ENCODE peak calls at places on chromosomes 6 and 20, in eight cellular contexts. One of them, this sample, is unnamed.

GRCh38 chr20:63132131-63132714 is 83.7 kb downstream of the YTHDF1 start:
- DNase-seq in ovary: no peak
- DNase-seq in Peyer's patch: no peak
- DNase-seq in A549: no peak
- DNase-seq in lung: no peak
- DNase-seq in endodermal cell: peak; percentile 28
- DNase-seq in fibroblast of lung: no peak
- DNase-seq in H1: no peak
- DNase-seq in this sample: no peak

GRCh38 chr6:94130458-94130857 is 711.1 kb upstream of the EPHA7 start:
- DNase-seq in ovary: no peak
- DNase-seq in endodermal cell: peak; percentile 50
- DNase-seq in Peyer's patch: no peak
- DNase-seq in A549: no peak
- DNase-seq in lung: no peak
- DNase-seq in H1: no peak
- DNase-seq in fibroblast of lung: no peak
- DNase-seq in this sample: no peak

GRCh38 chr6:55886185-55886836 is 10.9 kb upstream of the BMP5 start:
- DNase-seq in endodermal cell: no peak
- DNase-seq in lung: no peak
- DNase-seq in ovary: no peak
- DNase-seq in fibroblast of lung: peak; percentile 7
- DNase-seq in A549: no peak
- DNase-seq in H1: no peak
- DNase-seq in Peyer's patch: no peak
- DNase-seq in this sample: peak; percentile 69

GRCh38 chr6:137206562-137206961 is 12.6 kb downstream of the IFNGR1 start:
- DNase-seq in endodermal cell: no peak
- DNase-seq in ovary: no peak
- DNase-seq in lung: no peak
- DNase-seq in H1: no peak
- DNase-seq in fibroblast of lung: no peak
- DNase-seq in Peyer's patch: no peak
- DNase-seq in A549: no peak
- DNase-seq in this sample: no peak

GRCh38 chr6:101294676-101295075 is 98.8 kb upstream of the GRIK2 start:
- DNase-seq in endodermal cell: no peak
- DNase-seq in H1: no peak
- DNase-seq in Peyer's patch: no peak
- DNase-seq in lung: no peak
- DNase-seq in ovary: no peak
- DNase-seq in A549: no peak
- DNase-seq in fibroblast of lung: peak; percentile 59
- DNase-seq in this sample: peak; percentile 26

GRCh38 chr6:134551245-134551960 is 233.5 kb upstream of the SGK1 start:
- DNase-seq in A549: no peak
- DNase-seq in lung: no peak
- DNase-seq in endodermal cell: no peak
- DNase-seq in ovary: no peak
- DNase-seq in fibroblast of lung: peak; percentile 92
- DNase-seq in H1: no peak
- DNase-seq in Peyer's patch: no peak
- DNase-seq in this sample: peak; percentile 4

GRCh38 chr20:40669692-40670091 is 19.3 kb downstream of the MAFB start:
- DNase-seq in Peyer's patch: no peak
- DNase-seq in lung: no peak
- DNase-seq in ovary: no peak
- DNase-seq in endodermal cell: peak; percentile 22
- DNase-seq in A549: no peak
- DNase-seq in H1: no peak
- DNase-seq in fibroblast of lung: no peak
- DNase-seq in this sample: no peak

GRCh38 chr6:140073456-140073855 is 699.0 kb upstream of the CITED2 start:
- DNase-seq in lung: no peak
- DNase-seq in Peyer's patch: no peak
- DNase-seq in endodermal cell: no peak
- DNase-seq in ovary: no peak
- DNase-seq in fibroblast of lung: no peak
- DNase-seq in A549: no peak
- DNase-seq in H1: no peak
- DNase-seq in this sample: peak; percentile 16

GRCh38 chr20:51450221-51450712 is 92.3 kb downstream of the NFATC2 start:
- DNase-seq in lung: no peak
- DNase-seq in H1: no peak
- DNase-seq in endodermal cell: no peak
- DNase-seq in fibroblast of lung: no peak
- DNase-seq in ovary: no peak
- DNase-seq in A549: no peak
- DNase-seq in Peyer's patch: no peak
- DNase-seq in this sample: peak; percentile 53

DNA sequence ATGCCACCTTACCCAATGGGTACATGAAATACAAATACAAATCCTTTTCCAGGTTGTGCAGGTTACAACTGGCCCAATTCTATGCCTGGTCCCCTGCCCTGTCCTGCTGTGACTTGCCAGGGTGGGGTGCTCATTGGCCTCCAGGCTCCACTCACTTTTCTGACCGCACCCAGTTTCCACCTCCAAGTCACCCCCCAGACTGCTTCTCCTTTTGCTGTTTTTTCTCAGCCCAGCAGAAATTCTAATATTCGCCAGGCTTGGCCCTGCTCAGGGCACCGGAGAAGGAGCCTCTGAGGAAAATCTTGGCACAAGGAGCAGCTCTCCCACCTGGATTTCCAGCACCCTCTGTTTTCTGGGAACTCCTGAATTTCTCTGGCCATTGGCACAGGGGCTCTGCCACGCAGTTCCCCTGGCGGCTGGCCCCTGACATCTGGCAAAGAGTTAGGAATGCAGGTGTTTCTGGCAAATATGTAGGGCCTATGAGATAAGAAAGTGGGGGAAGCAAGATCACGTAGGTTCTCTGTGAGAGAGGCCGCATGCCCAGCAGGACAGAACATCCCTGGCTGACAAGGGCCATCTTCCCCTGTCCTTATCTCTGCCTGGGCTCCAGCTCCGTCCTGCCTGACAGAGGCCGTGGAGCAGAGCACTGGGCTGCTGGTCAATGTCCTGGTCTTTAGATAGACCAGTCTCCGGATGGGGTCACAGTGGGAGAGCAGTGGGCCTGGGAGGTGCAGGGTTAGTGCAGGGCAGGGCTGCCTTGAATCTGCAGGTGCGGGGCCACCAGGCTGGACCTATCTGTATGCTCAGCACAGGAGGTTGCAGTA is 2.9 kb upstream of the RAET1E start:
- DNase-seq in H1: no peak
- DNase-seq in ovary: no peak
- DNase-seq in fibroblast of lung: no peak
- DNase-seq in A549: no peak
- DNase-seq in Peyer's patch: no peak
- DNase-seq in lung: no peak
- DNase-seq in endodermal cell: peak; percentile 43
- DNase-seq in this sample: no peak
- H3K9me3 ChIP-seq in H1: no peaks in the 10 kb centered on the region
- H3K9me3 ChIP-seq in ovary: no peaks in the 10 kb centered on the region
- H3K9me3 ChIP-seq in fibroblast of lung: no peaks in the 10 kb centered on the region
- H3K9me3 ChIP-seq in A549: no peaks in the 10 kb centered on the region
- H3K9me3 ChIP-seq in Peyer's patch: no peaks in the 10 kb centered on the region
- H3K9me3 ChIP-seq in lung: no peaks in the 10 kb centered on the region
- H3K9me3 ChIP-seq in endodermal cell: no peaks in the 10 kb centered on the region
- H3K9me3 ChIP-seq in this sample: no peaks in the 10 kb centered on the region

GRCh38 chr6:164243012-164243610 is 828.6 kb downstream of the QKI start:
- DNase-seq in ovary: no peak
- DNase-seq in H1: no peak
- DNase-seq in lung: no peak
- DNase-seq in endodermal cell: no peak
- DNase-seq in fibroblast of lung: no peak
- DNase-seq in Peyer's patch: no peak
- DNase-seq in A549: no peak
- DNase-seq in this sample: no peak

GRCh38 chr6:164247106-164247505 is 832.6 kb downstream of the QKI start:
- DNase-seq in H1: no peak
- DNase-seq in A549: no peak
- DNase-seq in ovary: no peak
- DNase-seq in lung: no peak
- DNase-seq in Peyer's patch: no peak
- DNase-seq in endodermal cell: no peak
- DNase-seq in fibroblast of lung: peak; percentile 69
- DNase-seq in this sample: peak; percentile 29

GRCh38 chr6:164246082-164246481 is 831.6 kb downstream of the QKI start:
- DNase-seq in H1: no peak
- DNase-seq in A549: no peak
- DNase-seq in lung: no peak
- DNase-seq in fibroblast of lung: no peak
- DNase-seq in ovary: no peak
- DNase-seq in Peyer's patch: no peak
- DNase-seq in endodermal cell: no peak
- DNase-seq in this sample: no peak

GRCh38 chr6:164243949-164244348 is 829.4 kb downstream of the QKI start:
- DNase-seq in ovary: no peak
- DNase-seq in Peyer's patch: no peak
- DNase-seq in A549: no peak
- DNase-seq in lung: no peak
- DNase-seq in endodermal cell: no peak
- DNase-seq in fibroblast of lung: no peak
- DNase-seq in H1: no peak
- DNase-seq in this sample: peak; percentile 17
- H3K9me3 ChIP-seq in ovary: no peaks in the 10 kb centered on the region
- H3K9me3 ChIP-seq in Peyer's patch: no peaks in the 10 kb centered on the region
- H3K9me3 ChIP-seq in A549: no peaks in the 10 kb centered on the region
- H3K9me3 ChIP-seq in lung: no peaks in the 10 kb centered on the region
- H3K9me3 ChIP-seq in endodermal cell: no peaks in the 10 kb centered on the region
- H3K9me3 ChIP-seq in fibroblast of lung: no peaks in the 10 kb centered on the region
- H3K9me3 ChIP-seq in H1: no peaks in the 10 kb centered on the region
- H3K9me3 ChIP-seq in this sample: no peaks in the 10 kb centered on the region

DNA sequence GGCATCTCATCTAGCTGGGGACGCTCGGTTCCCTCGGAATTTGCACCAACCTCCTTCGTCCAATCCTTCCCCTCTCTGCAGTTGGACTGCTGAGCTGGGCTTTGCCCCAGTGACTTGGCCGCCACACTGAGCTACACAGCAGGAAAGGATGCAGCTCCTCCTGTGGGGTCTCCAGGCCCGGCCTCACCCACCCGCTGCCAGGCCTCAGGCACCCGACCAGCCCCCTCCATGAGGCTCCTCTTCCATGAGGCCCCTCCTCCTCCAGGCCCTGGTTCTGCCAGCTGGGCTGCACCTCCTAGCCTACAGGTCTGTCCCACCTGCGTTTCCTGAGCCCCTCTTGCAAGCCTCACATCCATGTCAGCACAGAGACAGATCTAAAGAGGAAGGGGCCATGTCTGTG is 369.9 kb downstream of the TAF4 start:
- DNase-seq in A549: no peak
- DNase-seq in lung: no peak
- DNase-seq in fibroblast of lung: no peak
- DNase-seq in Peyer's patch: no peak
- DNase-seq in ovary: no peak
- DNase-seq in H1: no peak
- DNase-seq in endodermal cell: no peak
- DNase-seq in this sample: no peak
- H3K9me3 ChIP-seq in A549: no peaks in the 10 kb centered on the region
- H3K9me3 ChIP-seq in lung: no peaks in the 10 kb centered on the region
- H3K9me3 ChIP-seq in fibroblast of lung: no peaks in the 10 kb centered on the region
- H3K9me3 ChIP-seq in Peyer's patch: no peaks in the 10 kb centered on the region
- H3K9me3 ChIP-seq in ovary: no peaks in the 10 kb centered on the region
- H3K9me3 ChIP-seq in H1: no peaks in the 10 kb centered on the region
- H3K9me3 ChIP-seq in endodermal cell: no peaks in the 10 kb centered on the region
- H3K9me3 ChIP-seq in this sample: no peaks in the 10 kb centered on the region

GRCh38 chr6:10880366-10880765 is 1.5 kb downstream of the GCM2 start:
- DNase-seq in endodermal cell: no peak
- DNase-seq in ovary: no peak
- DNase-seq in lung: no peak
- DNase-seq in H1: no peak
- DNase-seq in fibroblast of lung: no peak
- DNase-seq in A549: no peak
- DNase-seq in Peyer's patch: no peak
- DNase-seq in this sample: peak; percentile 9

GRCh38 chr6:10883312-10884244 is 1.7 kb upstream of the GCM2 start:
- DNase-seq in A549: no peak
- DNase-seq in ovary: no peak
- DNase-seq in Peyer's patch: no peak
- DNase-seq in lung: no peak
- DNase-seq in H1: peak; percentile 63
- DNase-seq in endodermal cell: peak; percentile 57
- DNase-seq in fibroblast of lung: no peak
- DNase-seq in this sample: no peak

GRCh38 chr6:10877012-10877411 is 4.8 kb downstream of the GCM2 start:
- DNase-seq in ovary: no peak
- DNase-seq in A549: no peak
- DNase-seq in Peyer's patch: no peak
- DNase-seq in H1: no peak
- DNase-seq in fibroblast of lung: no peak
- DNase-seq in endodermal cell: no peak
- DNase-seq in lung: no peak
- DNase-seq in this sample: no peak

GRCh38 chr6:10884245-10884972 is 2.4 kb upstream of the SYCP2L start:
- DNase-seq in lung: no peak
- DNase-seq in endodermal cell: no peak
- DNase-seq in A549: no peak
- DNase-seq in ovary: no peak
- DNase-seq in Peyer's patch: no peak
- DNase-seq in H1: no peak
- DNase-seq in fibroblast of lung: no peak
- DNase-seq in this sample: no peak

DNA sequence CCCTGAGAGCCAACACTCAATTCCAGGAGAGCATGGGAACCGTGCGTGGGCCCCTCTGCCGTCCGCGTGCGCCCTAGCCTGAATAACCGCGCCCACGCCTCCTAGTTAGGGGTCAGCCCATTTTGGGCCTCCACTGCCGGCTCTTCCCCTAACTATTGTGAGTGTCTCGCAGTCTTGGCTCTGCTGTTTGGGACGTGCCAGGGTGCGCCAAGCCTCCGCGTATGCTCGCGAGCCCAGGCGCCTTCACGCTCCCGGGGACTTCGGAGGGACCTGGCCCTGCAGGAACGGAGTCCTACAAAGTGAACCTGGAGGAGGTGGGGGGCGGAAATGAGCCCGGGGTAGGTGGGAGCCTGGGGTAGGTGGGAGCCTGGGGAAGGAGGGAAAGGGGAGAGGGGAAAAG is 813 bp upstream of the GCM2 start:
- DNase-seq in Peyer's patch: no peak
- DNase-seq in H1: peak; percentile 82
- DNase-seq in lung: no peak
- DNase-seq in fibroblast of lung: no peak
- DNase-seq in ovary: no peak
- DNase-seq in endodermal cell: peak; percentile 79
- DNase-seq in A549: no peak
- DNase-seq in this sample: no peak
- H3K9me3 ChIP-seq in Peyer's patch: no peaks in the 10 kb centered on the region
- H3K9me3 ChIP-seq in H1: no peaks in the 10 kb centered on the region
- H3K9me3 ChIP-seq in lung: no peaks in the 10 kb centered on the region
- H3K9me3 ChIP-seq in fibroblast of lung: no peaks in the 10 kb centered on the region
- H3K9me3 ChIP-seq in ovary: no peaks in the 10 kb centered on the region
- H3K9me3 ChIP-seq in endodermal cell: no peaks in the 10 kb centered on the region
- H3K9me3 ChIP-seq in A549: no peaks in the 10 kb centered on the region
- H3K9me3 ChIP-seq in this sample: no peaks in the 10 kb centered on the region

DNA sequence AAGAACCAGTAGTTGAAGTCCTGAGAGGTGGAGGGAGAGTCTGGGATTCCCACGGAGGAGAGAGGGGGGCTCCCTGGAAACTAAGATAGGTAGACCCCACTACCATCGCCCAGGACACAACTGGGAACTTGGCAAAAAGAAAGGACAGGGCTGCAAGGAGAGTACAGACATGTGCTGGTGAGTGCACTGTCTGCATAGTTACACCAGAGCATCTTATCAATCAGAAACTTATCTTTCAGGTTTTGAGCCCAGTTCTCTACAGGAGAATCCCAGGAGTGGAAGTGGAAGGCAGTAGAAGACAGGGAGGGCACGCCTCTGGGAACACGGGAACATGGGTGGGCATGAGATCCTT is 12.2 kb downstream of the NFKBIL1 start:
- DNase-seq in endodermal cell: no peak
- DNase-seq in fibroblast of lung: no peak
- DNase-seq in ovary: no peak
- DNase-seq in Peyer's patch: no peak
- DNase-seq in H1: no peak
- DNase-seq in lung: no peak
- DNase-seq in A549: no peak
- DNase-seq in this sample: no peak
- H3K9me3 ChIP-seq in endodermal cell: no peaks in the 10 kb centered on the region
- H3K9me3 ChIP-seq in fibroblast of lung: no peaks in the 10 kb centered on the region
- H3K9me3 ChIP-seq in ovary: no peaks in the 10 kb centered on the region
- H3K9me3 ChIP-seq in Peyer's patch: no peaks in the 10 kb centered on the region
- H3K9me3 ChIP-seq in H1: no peaks in the 10 kb centered on the region
- H3K9me3 ChIP-seq in lung: no peaks in the 10 kb centered on the region
- H3K9me3 ChIP-seq in A549: no peaks in the 10 kb centered on the region
- H3K9me3 ChIP-seq in this sample: no peaks in the 10 kb centered on the region